ENCODE peak calls at places on chromosomes 16 and 17, in nine cellular contexts. U, P, K, W, H, M, Q, Y and L are unnamed samples.

GRCh38 chr16:27918755-27919154 is 144.8 kb downstream of the GSG1L start:
- DNase-seq in U (no peak), P (no peak), K (no peak), W (no peak), H (peak), M (no peak), Q (no peak), Y (no peak), L (no peak)

GRCh38 chr16:69501956-69502457 is 63.8 kb upstream of the NFAT5 start:
- DNase-seq in U (no peak), P (no peak), K (no peak), W (no peak), H (no peak), M (no peak), Q (peak), Y (no peak), L (no peak)

GRCh38 chr17:9202572-9202971 is 181.3 kb downstream of the NTN1 start:
- DNase-seq in U (no peak), P (no peak), K (no peak), W (no peak), H (no peak), M (no peak), Q (no peak), Y (no peak), L (peak)

GRCh38 chr17:17077861-17078732 is 35.8 kb downstream of the MPRIP start:
- DNase-seq in U (no peak), P (no peak), K (peak), W (no peak), H (no peak), M (peak), Q (no peak), Y (no peak), L (no peak)

GRCh38 chr17:12983986-12984932 is 33.6 kb downstream of the ELAC2 start:
- DNase-seq in U (peak), P (no peak), K (peak), W (no peak), H (peak), M (no peak), Q (no peak), Y (no peak), L (peak)

GRCh38 chr17:64470676-64471075 is 21.8 kb downstream of the MILR1 start:
- DNase-seq in U (no peak), P (no peak), K (no peak), W (no peak), H (no peak), M (peak), Q (no peak), Y (peak), L (no peak)

GRCh38 chr17:75440738-75441448 is 15.5 kb upstream of the TMEM94 start:
- DNase-seq in U (no peak), P (no peak), K (no peak), W (no peak), H (no peak), M (no peak), Q (no peak), Y (no peak), L (no peak)

GRCh38 chr17:68777243-68777855 is 176.2 kb upstream of the FAM20A start:
- DNase-seq in U (peak), P (peak), K (peak), W (no peak), H (peak), M (peak), Q (peak), Y (peak), L (peak)

GRCh38 chr17:50923611-50924010 is 57.5 kb upstream of the TOB1 start:
- DNase-seq in U (no peak), P (no peak), K (no peak), W (no peak), H (no peak), M (no peak), Q (no peak), Y (no peak), L (no peak)

GRCh38 chr17:1347681-1348318 is 52.2 kb downstream of the YWHAE start:
- DNase-seq in U (no peak), P (no peak), K (peak), W (no peak), H (no peak), M (no peak), Q (no peak), Y (no peak), L (peak)

GRCh38 chr17:64491034-64491860 is 5.6 kb downstream of the POLG2 start:
- DNase-seq in U (peak), P (no peak), K (peak), W (no peak), H (peak), M (peak), Q (no peak), Y (no peak), L (no peak)

GRCh38 chr17:81285179-81285878 is 9.8 kb downstream of the SLC38A10 start:
- DNase-seq in U (peak), P (no peak), K (peak), W (peak), H (peak), M (no peak), Q (peak), Y (no peak), L (peak)

GRCh38 chr17:73754886-73755285 is 110.6 kb upstream of the SDK2 start:
- DNase-seq in U (no peak), P (no peak), K (no peak), W (no peak), H (no peak), M (no peak), Q (no peak), Y (no peak), L (no peak)

GRCh38 chr17:40490289-40490853 is 11.1 kb downstream of the TNS4 start:
- DNase-seq in U (peak), P (no peak), K (peak), W (no peak), H (peak), M (peak), Q (no peak), Y (peak), L (peak)

GRCh38 chr16:69888005-69888560 is 63.1 kb upstream of the CLEC18A start:
- DNase-seq in U (no peak), P (no peak), K (no peak), W (no peak), H (no peak), M (no peak), Q (peak), Y (peak), L (no peak)

GRCh38 chr16:84739349-84740124 is 39.7 kb downstream of the USP10 start:
- DNase-seq in U (peak), P (no peak), K (no peak), W (no peak), H (peak), M (no peak), Q (no peak), Y (no peak), L (peak)

GRCh38 chr16:85750827-85751641 is at the start of gene C16orf74:
- DNase-seq in U (peak), P (peak), K (peak), W (no peak), H (peak), M (no peak), Q (peak), Y (peak), L (peak)